ENCODE peak calls at places on chromosome 13, in seven cellular contexts. One of them, this sample, is unnamed. For H3K9me3 and H3K4me1, the result is how much of the 10 kb centered on the place peaks cover.

GRCh38 chr13:34750078-34750703 is 191.9 kb upstream of the NBEA start:
- DNase-seq in Peyer's patch: no peak
- DNase-seq in body of pancreas: peak
- DNase-seq in uterus: peak
- DNase-seq in K562: no peak
- DNase-seq in A549: no peak
- DNase-seq in adrenal gland: no peak
- DNase-seq in this sample: peak

GRCh38 chr13:24664726-24665409 is 15.3 kb upstream of the ATP12A start:
- DNase-seq in Peyer's patch: no peak
- DNase-seq in body of pancreas: no peak
- DNase-seq in uterus: no peak
- DNase-seq in K562: no peak
- DNase-seq in A549: no peak
- DNase-seq in adrenal gland: no peak
- DNase-seq in this sample: no peak

GRCh38 chr13:49652691-49653305 is 24.5 kb downstream of the ARL11 start:
- DNase-seq in Peyer's patch: no peak
- DNase-seq in body of pancreas: peak
- DNase-seq in uterus: no peak
- DNase-seq in K562: peak
- DNase-seq in A549: peak
- DNase-seq in adrenal gland: peak
- DNase-seq in this sample: peak

GRCh38 chr13:99505814-99506269 is 4.6 kb downstream of the TM9SF2 start:
- DNase-seq in Peyer's patch: no peak
- DNase-seq in body of pancreas: no peak
- DNase-seq in uterus: no peak
- DNase-seq in K562: no peak
- DNase-seq in A549: peak
- DNase-seq in adrenal gland: no peak
- DNase-seq in this sample: no peak

GRCh38 chr13:32969516-32969941 is 46.7 kb upstream of the KL start:
- DNase-seq in Peyer's patch: no peak
- DNase-seq in body of pancreas: no peak
- DNase-seq in uterus: no peak
- DNase-seq in K562: no peak
- DNase-seq in A549: no peak
- DNase-seq in adrenal gland: peak
- DNase-seq in this sample: no peak

GRCh38 chr13:29162638-29163037 is 342.5 kb downstream of the MTUS2 start:
- DNase-seq in Peyer's patch: no peak
- DNase-seq in body of pancreas: no peak
- DNase-seq in uterus: no peak
- DNase-seq in K562: no peak
- DNase-seq in A549: peak
- DNase-seq in adrenal gland: no peak
- DNase-seq in this sample: no peak

GRCh38 chr13:80436571-80437169 is 95.7 kb upstream of the SPRY2 start:
- DNase-seq in Peyer's patch: no peak
- DNase-seq in body of pancreas: no peak
- DNase-seq in uterus: peak
- DNase-seq in K562: no peak
- DNase-seq in A549: no peak
- DNase-seq in adrenal gland: no peak
- DNase-seq in this sample: no peak

GRCh38 chr13:78102121-78102677 is 183.6 kb upstream of the EDNRB start:
- DNase-seq in Peyer's patch: no peak
- DNase-seq in body of pancreas: peak
- DNase-seq in uterus: peak
- DNase-seq in K562: no peak
- DNase-seq in A549: peak
- DNase-seq in adrenal gland: peak
- DNase-seq in this sample: no peak

GRCh38 chr13:23889598-23890224 is 511 bp upstream of the MIPEP start:
- DNase-seq in Peyer's patch: no peak
- DNase-seq in body of pancreas: no peak
- DNase-seq in uterus: no peak
- DNase-seq in K562: no peak
- DNase-seq in A549: peak
- DNase-seq in adrenal gland: no peak
- DNase-seq in this sample: no peak

GRCh38 chr13:24865158-24865557 is 101.2 kb downstream of the RNF17 start:
- DNase-seq in Peyer's patch: no peak
- DNase-seq in body of pancreas: no peak
- DNase-seq in uterus: no peak
- DNase-seq in K562: no peak
- DNase-seq in A549: no peak
- DNase-seq in adrenal gland: no peak
- DNase-seq in this sample: no peak

GRCh38 chr13:107234315-107234714 is 666.4 kb upstream of the ARGLU1 start:
- DNase-seq in Peyer's patch: no peak
- DNase-seq in body of pancreas: no peak
- DNase-seq in uterus: no peak
- DNase-seq in K562: no peak
- DNase-seq in A549: no peak
- DNase-seq in adrenal gland: no peak
- DNase-seq in this sample: no peak

GRCh38 chr13:41455725-41456419 is 1.5 kb upstream of the RGCC start:
- DNase-seq in Peyer's patch: no peak
- DNase-seq in body of pancreas: no peak
- DNase-seq in uterus: no peak
- DNase-seq in K562: no peak
- DNase-seq in A549: peak
- DNase-seq in adrenal gland: no peak
- DNase-seq in this sample: no peak

GRCh38 chr13:41458187-41458938 is 1.0 kb downstream of the RGCC start:
- DNase-seq in Peyer's patch: peak
- DNase-seq in body of pancreas: peak
- DNase-seq in uterus: peak
- DNase-seq in K562: peak
- DNase-seq in A549: no peak
- DNase-seq in adrenal gland: no peak
- DNase-seq in this sample: peak

GRCh38 chr13:41456768-41457588 is at the start of gene RGCC:
- DNase-seq in Peyer's patch: peak
- DNase-seq in body of pancreas: peak
- DNase-seq in uterus: peak
- DNase-seq in K562: peak
- DNase-seq in A549: peak
- DNase-seq in adrenal gland: peak
- DNase-seq in this sample: peak

GRCh38 chr13:41458939-41459753 is 1.8 kb downstream of the RGCC start:
- DNase-seq in Peyer's patch: peak
- DNase-seq in body of pancreas: peak
- DNase-seq in uterus: no peak
- DNase-seq in K562: peak
- DNase-seq in A549: peak
- DNase-seq in adrenal gland: no peak
- DNase-seq in this sample: no peak

GRCh38 chr13:41457589-41458186 is 338 bp downstream of the RGCC start:
- DNase-seq in Peyer's patch: no peak
- DNase-seq in body of pancreas: no peak
- DNase-seq in uterus: no peak
- DNase-seq in K562: peak
- DNase-seq in A549: no peak
- DNase-seq in adrenal gland: no peak
- DNase-seq in this sample: no peak
- TF ChIP-seq POLR2A in Peyer's patch: peak
- TF ChIP-seq POLR2A in body of pancreas: no peak
- TF ChIP-seq POLR2A in uterus: no peak
- TF ChIP-seq POLR2A in K562: no peak
- TF ChIP-seq POLR2A in A549: no peak
- TF ChIP-seq POLR2A in adrenal gland: no peak
- TF ChIP-seq POLR2A in this sample: no peak

DNA sequence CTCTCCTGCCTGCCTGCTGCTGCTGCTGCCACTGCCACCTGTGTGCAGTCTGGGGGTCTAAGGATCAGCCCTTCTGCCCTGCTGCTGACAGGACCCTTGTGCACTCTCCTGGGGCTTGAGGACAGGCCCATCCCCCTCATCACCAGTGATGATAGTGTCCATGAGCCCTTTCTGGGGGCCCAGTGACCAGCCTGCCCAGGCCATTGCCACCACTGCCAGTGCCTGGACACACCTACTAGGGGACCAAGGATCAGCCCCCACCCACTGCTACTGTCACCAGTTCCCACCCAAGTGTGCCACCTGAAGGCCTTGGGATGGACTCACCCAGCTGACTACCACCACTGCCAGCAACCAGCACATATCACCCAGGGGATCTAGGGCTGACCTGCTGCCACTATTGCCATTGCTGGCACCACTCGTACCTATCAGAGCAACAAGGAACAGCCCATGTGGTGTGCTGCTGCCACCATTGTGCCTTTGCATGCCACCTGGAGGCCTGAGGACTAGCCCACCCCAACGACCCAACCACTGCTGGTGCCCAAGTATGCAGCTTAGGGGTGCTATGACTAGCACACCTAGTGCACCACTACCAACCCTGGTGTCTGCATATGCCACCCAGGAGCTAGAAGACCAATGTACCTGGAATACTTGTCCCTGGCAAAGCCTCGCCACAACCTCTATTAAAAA is 994.3 kb downstream of the PCDH17 start:
- DNase-seq in Peyer's patch: no peak
- DNase-seq in body of pancreas: no peak
- DNase-seq in uterus: no peak
- DNase-seq in K562: no peak
- DNase-seq in A549: no peak
- DNase-seq in adrenal gland: no peak
- DNase-seq in this sample: no peak
- H3K9me3 ChIP-seq in Peyer's patch: under half
- H3K9me3 ChIP-seq in body of pancreas: under half
- H3K9me3 ChIP-seq in uterus: under half
- H3K9me3 ChIP-seq in K562: under half
- H3K9me3 ChIP-seq in A549: under half
- H3K9me3 ChIP-seq in adrenal gland: under half
- H3K9me3 ChIP-seq in this sample: under half

GRCh38 chr13:30685320-30685859 is 50.0 kb upstream of the ALOX5AP start:
- DNase-seq in Peyer's patch: no peak
- DNase-seq in body of pancreas: no peak
- DNase-seq in uterus: no peak
- DNase-seq in K562: no peak
- DNase-seq in A549: no peak
- DNase-seq in adrenal gland: no peak
- DNase-seq in this sample: no peak

GRCh38 chr13:30673669-30674521 is 56.2 kb downstream of the USPL1 start:
- DNase-seq in Peyer's patch: peak
- DNase-seq in body of pancreas: peak
- DNase-seq in uterus: peak
- DNase-seq in K562: peak
- DNase-seq in A549: peak
- DNase-seq in adrenal gland: peak
- DNase-seq in this sample: peak

GRCh38 chr13:30676672-30677071 is 58.7 kb upstream of the ALOX5AP start:
- DNase-seq in Peyer's patch: no peak
- DNase-seq in body of pancreas: no peak
- DNase-seq in uterus: no peak
- DNase-seq in K562: no peak
- DNase-seq in A549: peak
- DNase-seq in adrenal gland: no peak
- DNase-seq in this sample: no peak

GRCh38 chr13:30681489-30682242 is 53.7 kb upstream of the ALOX5AP start:
- DNase-seq in Peyer's patch: no peak
- DNase-seq in body of pancreas: no peak
- DNase-seq in uterus: no peak
- DNase-seq in K562: no peak
- DNase-seq in A549: no peak
- DNase-seq in adrenal gland: no peak
- DNase-seq in this sample: no peak

DNA sequence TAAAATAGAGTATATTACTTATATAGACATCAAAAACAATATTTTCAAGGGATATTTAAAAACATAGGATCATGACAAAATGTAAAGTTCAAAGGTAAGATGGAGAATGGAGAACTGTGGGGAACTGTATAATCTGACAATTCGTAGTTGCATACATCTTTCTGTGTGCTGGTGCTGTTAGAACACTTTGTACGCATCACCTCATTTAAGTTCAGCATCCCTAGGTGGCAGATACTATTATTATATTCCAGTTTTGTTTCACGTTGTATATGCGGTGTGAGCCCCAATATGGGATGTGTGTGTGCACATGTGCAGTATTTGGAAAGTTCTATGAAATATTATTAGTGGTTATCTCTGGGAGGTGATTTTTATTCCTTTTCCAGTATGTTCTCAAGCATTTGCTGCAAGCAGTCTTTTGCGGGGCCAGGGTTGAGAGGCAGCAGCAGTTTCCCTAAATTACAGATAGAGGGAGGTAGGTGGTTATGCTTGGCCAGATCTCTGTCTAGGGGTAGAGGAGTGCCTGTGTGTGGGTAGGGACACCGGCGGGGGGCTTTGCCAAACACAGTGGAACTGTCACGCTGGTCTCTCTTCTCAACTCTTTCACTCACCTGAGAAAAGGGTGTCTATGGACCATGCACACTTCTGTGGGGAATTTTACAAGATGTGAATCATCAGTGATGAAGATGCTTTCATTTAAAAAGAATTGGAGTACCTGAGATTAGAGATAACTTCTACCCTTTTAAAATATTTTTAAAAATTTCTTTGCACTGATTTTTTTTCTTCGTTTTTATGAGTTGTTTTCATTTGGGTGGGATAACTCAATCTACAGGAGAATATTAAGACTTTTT is 55.6 kb upstream of the ALOX5AP start:
- DNase-seq in Peyer's patch: peak
- DNase-seq in body of pancreas: no peak
- DNase-seq in uterus: no peak
- DNase-seq in K562: no peak
- DNase-seq in A549: peak
- DNase-seq in adrenal gland: no peak
- DNase-seq in this sample: no peak
- H3K4me1 ChIP-seq in Peyer's patch: under half
- H3K4me1 ChIP-seq in body of pancreas: under half
- H3K4me1 ChIP-seq in uterus: under half
- H3K4me1 ChIP-seq in K562: under half
- H3K4me1 ChIP-seq in A549: under half
- H3K4me1 ChIP-seq in adrenal gland: under half
- H3K4me1 ChIP-seq in this sample: under half

DNA sequence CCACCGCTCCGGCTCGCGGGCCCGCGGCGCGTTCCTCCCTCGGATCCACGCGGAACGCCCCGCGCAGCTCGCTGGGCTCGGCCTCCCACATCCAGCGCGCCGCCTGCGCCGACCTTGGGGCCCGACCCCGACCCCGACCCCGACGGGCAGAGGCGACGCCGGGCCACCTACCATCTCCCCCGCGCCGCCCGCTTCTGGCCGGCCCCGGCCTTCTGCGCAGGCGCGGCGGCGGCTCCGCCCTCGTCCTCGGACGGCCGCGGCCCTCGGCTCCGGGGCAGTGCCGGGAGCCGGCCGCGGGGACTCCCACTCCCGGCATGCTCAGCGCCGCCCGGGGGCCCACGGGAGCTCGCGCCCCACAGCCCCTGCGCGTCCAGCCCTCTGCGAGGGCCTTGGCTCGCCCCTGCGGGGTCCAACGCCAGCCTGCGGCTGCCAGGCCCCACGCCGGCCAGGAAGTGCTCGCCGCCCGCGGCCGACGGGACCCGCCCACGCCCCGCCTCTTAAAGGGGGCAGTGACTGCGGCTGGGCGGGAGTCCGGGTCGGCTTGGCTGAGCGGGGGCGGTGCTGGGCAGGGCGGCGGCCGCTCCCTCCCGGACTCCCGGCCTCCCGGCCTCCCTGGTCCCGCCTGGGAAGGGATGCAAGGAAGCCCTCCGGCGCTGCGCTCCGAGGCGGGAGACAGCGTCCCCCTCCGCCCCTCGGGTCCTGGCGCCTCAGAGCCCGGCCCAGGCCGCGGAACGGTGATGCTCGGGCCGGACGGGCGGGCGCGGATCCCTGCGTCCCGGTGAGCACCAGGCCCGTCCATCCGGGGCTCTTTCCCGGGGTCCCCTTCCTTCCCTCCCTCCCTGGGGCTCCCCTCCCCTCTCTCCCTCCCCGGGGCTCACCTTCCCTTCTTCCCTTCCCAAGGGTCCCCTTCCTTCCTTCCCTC is at the start of gene DCUN1D2:
- DNase-seq in Peyer's patch: peak
- DNase-seq in body of pancreas: peak
- DNase-seq in uterus: peak
- DNase-seq in K562: peak
- DNase-seq in A549: peak
- DNase-seq in adrenal gland: peak
- DNase-seq in this sample: peak
- TF ChIP-seq POLR2A in Peyer's patch: peak
- TF ChIP-seq POLR2A in body of pancreas: peak
- TF ChIP-seq POLR2A in uterus: peak
- TF ChIP-seq POLR2A in K562: peak
- TF ChIP-seq POLR2A in A549: peak
- TF ChIP-seq POLR2A in adrenal gland: peak
- TF ChIP-seq POLR2A in this sample: no peak